ENCODE peak calls at places on chromosome 6, in ten cellular contexts. U is skeletal muscle cell; D is astrocyte; S is pancreas; J is Right ventricle myocardium superior; L is breast epithelium; Q is activated naive CD4-positive, alpha-beta T cell; E is activated CD4-positive, alpha-beta T cell treated with anti-CD3 and anti-CD28 coated beads, Interleukin-2, amount 50 U/mL, for 1 hour; F is posterior vena cava; C is central memory CD4-positive, alpha-beta T cell. K is an unnamed sample.

GRCh38 chr6:56699066-56699654 is 56.5 kb upstream of the DST start:
- DNase-seq in U (no peak), D (no peak), S (no peak), J (no peak), L (no peak), Q (no peak), E (no peak), F (no peak), C (no peak), K (no peak)

GRCh38 chr6:159106627-159107241 is 61.9 kb upstream of the TAGAP start:
- DNase-seq in U (no peak), D (peak), S (peak), J (peak), L (peak), Q (peak), E (peak), F (peak), C (peak), K (peak)

GRCh38 chr6:168381726-168382458 is 59.1 kb upstream of the SMOC2 start:
- DNase-seq in U (no peak), D (no peak), S (no peak), J (no peak), L (no peak), Q (no peak), E (no peak), F (peak), C (no peak), K (no peak)

GRCh38 chr6:111691345-111692225 is 85.9 kb upstream of the TRAF3IP2 start:
- DNase-seq in U (peak), D (no peak), S (no peak), J (no peak), L (no peak), Q (no peak), E (no peak), F (no peak), C (no peak), K (no peak)

GRCh38 chr6:50816115-50816675 is 2.5 kb upstream of the TFAP2B start:
- DNase-seq in U (peak), D (peak), S (peak), J (peak), L (peak), Q (no peak), E (peak), F (peak), C (peak), K (peak)

GRCh38 chr6:122184260-122184934 is 215.1 kb upstream of the HSF2 start:
- DNase-seq in U (no peak), D (peak), S (no peak), J (no peak), L (no peak), Q (no peak), E (no peak), F (no peak), C (no peak), K (no peak)

GRCh38 chr6:69138893-69139494 is 503.9 kb downstream of the ADGRB3 start:
- DNase-seq in U (no peak), D (peak), S (no peak), J (no peak), L (peak), Q (no peak), E (no peak), F (no peak), C (no peak), K (no peak)

GRCh38 chr6:32501016-32501415 is 29.1 kb downstream of the HLA-DRB5 start:
- DNase-seq in U (no peak), D (no peak), S (no peak), J (no peak), L (no peak), Q (no peak), E (no peak), F (no peak), C (no peak), K (no peak)

GRCh38 chr6:139888691-139889122 is 514.3 kb upstream of the CITED2 start:
- DNase-seq in U (no peak), D (peak), S (no peak), J (no peak), L (no peak), Q (no peak), E (no peak), F (no peak), C (no peak), K (no peak)